ENCODE peak calls at places on chromosome 7, in six cellular contexts. Y is colonic mucosa, Q is pancreas, U is A549, T is spleen, E is tibial artery. K is an unnamed sample.

GRCh38 chr7:85094046-85094720 is 92.7 kb downstream of the SEMA3D start:
- DNase-seq in E (peak; percentile 42), Y (peak; percentile 21), Q (no peak), T (no peak), U (no peak), K (no peak)

GRCh38 chr7:109126404-109127050 is 556.9 kb downstream of the DNAJB9 start:
- DNase-seq in Q (no peak), T (no peak), Y (no peak), E (no peak), U (no peak), K (no peak)

GRCh38 chr7:28237368-28237767 is 56.8 kb upstream of the JAZF1 start:
- DNase-seq in U (no peak), E (peak; percentile 26), Q (no peak), Y (no peak), T (no peak), K (no peak)

GRCh38 chr7:107125475-107125874 is 43.3 kb upstream of the HBP1 start:
- DNase-seq in Y (no peak), Q (no peak), E (no peak), T (no peak), U (no peak), K (no peak)

GRCh38 chr7:36286241-36286640 is 103.4 kb upstream of the ANLN start:
- DNase-seq in U (no peak), Y (no peak), T (no peak), E (no peak), Q (no peak), K (peak; percentile 60)

GRCh38 chr7:131525820-131526219 is 30.6 kb downstream of the PODXL start:
- DNase-seq in U (peak; percentile 53), E (no peak), T (no peak), Y (no peak), Q (no peak), K (no peak)

GRCh38 chr7:92461027-92462003 is 14.0 kb downstream of the GATAD1 start:
- DNase-seq in T (no peak), Y (peak; percentile 28), Q (no peak), E (no peak), U (peak; percentile 61), K (no peak)

GRCh38 chr7:126578338-126578737 is 674.4 kb downstream of the GRM8 start:
- DNase-seq in E (no peak), Q (no peak), Y (no peak), T (no peak), U (no peak), K (no peak)

GRCh38 chr7:90383879-90384278 is 19.4 kb upstream of the CLDN12 start:
- DNase-seq in T (no peak), Y (no peak), U (no peak), E (no peak), Q (no peak), K (no peak)

GRCh38 chr7:130490287-130490686 is 1.6 kb upstream of the MEST start:
- DNase-seq in T (no peak), U (no peak), Q (no peak), E (no peak), Y (no peak), K (no peak)

GRCh38 chr7:12423995-12424745 is 20.5 kb upstream of the VWDE start:
- DNase-seq in T (no peak), E (no peak), Q (no peak), Y (no peak), U (no peak), K (no peak)

GRCh38 chr7:127418459-127418858 is 26.0 kb upstream of the ZNF800 start:
- DNase-seq in Y (no peak), Q (no peak), T (no peak), U (no peak), E (no peak), K (no peak)

GRCh38 chr7:79401254-79401653 is 52.2 kb downstream of the MAGI2 start:
- DNase-seq in Q (no peak), E (no peak), U (no peak), Y (no peak), T (no peak), K (no peak)

GRCh38 chr7:141074162-141074989 is 512 bp downstream of the TMEM178B start:
- DNase-seq in T (no peak), Q (peak; percentile 81), Y (no peak), U (peak; percentile 31), E (no peak), K (no peak)

GRCh38 chr7:85021090-85021704 is 165.7 kb downstream of the SEMA3D start:
- DNase-seq in U (peak; percentile 26), E (no peak), Q (no peak), Y (no peak), T (no peak), K (no peak)

GRCh38 chr7:157550300-157551275 is 213.8 kb downstream of the DNAJB6 start:
- DNase-seq in T (peak; percentile 68), E (peak; percentile 6), Y (no peak), U (no peak), Q (no peak), K (no peak)

GRCh38 chr7:151754142-151754590 is 122.7 kb downstream of the PRKAG2 start:
- DNase-seq in E (peak; percentile 76), U (peak; percentile 97), T (peak; percentile 86), Q (peak; percentile 89), Y (peak; percentile 75), K (no peak)

GRCh38 chr7:91800389-91800788 is 80.1 kb downstream of the MTERF1 start:
- DNase-seq in Q (peak; percentile 43), Y (no peak), T (no peak), U (no peak), E (no peak), K (no peak)

GRCh38 chr7:9029671-9030070 is 596.3 kb downstream of the NXPH1 start:
- DNase-seq in E (no peak), U (no peak), Y (no peak), Q (no peak), T (no peak), K (no peak)

GRCh38 chr7:158546626-158547025 is 41.0 kb downstream of the PTPRN2 start:
- DNase-seq in E (no peak), Y (no peak), U (no peak), Q (peak; percentile 63), T (no peak), K (no peak)

GRCh38 chr7:26639695-26640094 is 224.7 kb downstream of the SKAP2 start:
- DNase-seq in T (no peak), U (no peak), Y (no peak), Q (no peak), E (no peak), K (no peak)

GRCh38 chr7:835491-836401 is 3.5 kb downstream of the SUN1 start:
- DNase-seq in T (peak; percentile 76), Q (peak; percentile 26), U (no peak), E (no peak), Y (no peak), K (no peak)

GRCh38 chr7:93148135-93148534 is at the start of gene SAMD9L:
- DNase-seq in E (no peak), T (no peak), U (peak; percentile 4), Q (no peak), Y (peak; percentile 30), K (no peak)

GRCh38 chr7:101581891-101582290 is 47.2 kb downstream of the MYL10 start:
- DNase-seq in Q (no peak), Y (no peak), E (no peak), U (no peak), T (no peak), K (no peak)

DNA sequence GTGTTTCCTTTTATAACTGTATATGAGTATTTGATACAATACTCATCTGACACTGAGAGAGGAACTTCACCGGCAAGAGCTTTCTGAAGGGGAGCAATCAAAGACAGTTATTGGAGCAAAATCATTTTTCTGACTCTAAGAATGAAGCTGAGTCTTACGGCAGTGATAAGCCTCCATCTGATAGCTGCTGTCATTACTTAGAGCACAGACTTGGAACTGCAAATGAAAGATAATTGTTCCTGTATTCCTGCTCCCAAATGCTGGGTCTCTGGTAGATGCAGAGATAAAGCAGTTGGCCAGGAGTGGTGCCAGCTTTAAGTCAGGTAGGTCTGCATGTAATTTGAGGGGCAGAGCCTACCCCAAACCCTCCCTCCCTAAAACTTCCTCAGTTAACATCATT is 2.3 kb upstream of the PALS2 start:
- DNase-seq in T (no peak), Y (no peak), E (no peak), Q (no peak), U (no peak), K (no peak)
- TF ChIP-seq CTCF in T (no peak), Y (no peak), E (no peak), Q (no peak), U (no peak), K (no peak)

GRCh38 chr7:69826283-69826682 is 228.0 kb downstream of the AUTS2 start:
- DNase-seq in T (no peak), U (no peak), Q (no peak), Y (no peak), E (no peak), K (no peak)

GRCh38 chr7:69827140-69827919 is 229.1 kb downstream of the AUTS2 start:
- DNase-seq in Q (no peak), Y (no peak), T (no peak), U (no peak), E (no peak), K (no peak)

GRCh38 chr7:69820479-69821192 is 222.4 kb downstream of the AUTS2 start:
- DNase-seq in T (no peak), Q (no peak), E (no peak), U (no peak), Y (no peak), K (no peak)

GRCh38 chr7:69823151-69823744 is 225.0 kb downstream of the AUTS2 start:
- DNase-seq in T (no peak), E (no peak), Y (no peak), Q (no peak), U (no peak), K (no peak)

DNA sequence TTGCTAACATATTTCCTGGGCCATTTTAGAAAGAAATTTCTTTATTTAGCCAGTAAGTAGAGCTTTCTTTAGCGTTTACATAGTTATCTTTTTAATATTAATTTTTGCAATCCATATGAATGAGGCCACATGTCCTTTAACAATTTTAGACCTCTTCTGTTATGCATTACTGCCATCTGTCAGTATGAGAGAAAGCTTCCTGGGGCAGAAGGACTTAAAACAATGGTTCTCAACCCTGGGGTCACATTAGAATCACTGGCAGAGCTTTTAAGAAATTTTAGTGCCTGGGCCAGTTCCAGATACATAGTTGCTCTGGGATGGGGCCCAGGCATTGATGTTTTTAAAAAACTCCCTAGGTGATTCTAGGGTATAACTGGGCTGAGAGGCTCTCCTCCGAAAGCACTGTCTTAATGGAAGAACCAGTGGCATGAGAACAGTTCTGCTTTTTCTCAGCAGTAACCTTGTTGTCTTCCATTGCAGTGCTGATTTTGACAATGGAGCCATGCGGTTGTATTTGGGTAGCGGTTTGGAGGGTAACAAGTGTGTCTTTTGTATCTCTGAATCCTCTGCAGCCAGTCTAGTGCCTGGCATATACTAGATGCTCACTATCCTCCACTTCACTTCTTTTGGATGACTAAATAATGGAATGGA is 226.9 kb downstream of the AUTS2 start:
- DNase-seq in T (no peak), Q (no peak), E (no peak), Y (no peak), U (no peak), K (no peak)
- H3K27ac ChIP-seq in T (peak overlapping the region; percentile 58), Q (no peak overlapping the region), E (no peak overlapping the region), Y (no peak overlapping the region), U (no peak overlapping the region), K (no peak overlapping the region)

GRCh38 chr7:2330506-2330905 is 16.3 kb upstream of the SNX8 start:
- DNase-seq in U (no peak), Q (no peak), T (no peak), Y (no peak), E (no peak), K (no peak)
- TF ChIP-seq CTCF in U (no peak), Q (no peak), T (no peak), Y (no peak), E (no peak), K (no peak)

DNA sequence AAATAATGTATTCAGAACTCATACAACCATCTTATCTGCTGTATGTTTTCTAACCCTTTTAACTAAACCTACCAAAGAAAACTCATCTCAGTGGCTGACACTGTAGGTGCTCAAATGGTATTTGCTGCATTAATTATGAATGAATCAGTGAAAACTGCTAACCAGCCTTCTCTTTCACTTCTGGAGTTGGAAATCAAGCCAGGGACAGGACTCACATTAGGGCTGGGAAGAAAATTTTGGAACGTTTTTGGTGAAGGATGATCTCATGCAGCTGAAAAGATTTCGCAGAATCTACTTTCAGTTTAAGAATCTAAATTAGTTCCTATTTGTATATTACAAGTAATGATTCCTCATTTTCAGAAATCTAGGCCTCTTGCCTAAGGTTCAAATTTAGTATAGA is 12.9 kb downstream of the MTPN start:
- DNase-seq in U (no peak), E (no peak), Q (no peak), T (no peak), Y (no peak), K (no peak)
- H3K27ac ChIP-seq in U (no peak overlapping the region), E (no peak overlapping the region), Q (no peak overlapping the region), T (no peak overlapping the region), Y (no peak overlapping the region), K (no peak overlapping the region)

K was measured in CD4-positive, alpha-beta T cell.